ENCODE peak calls at places on chromosomes 16 and 17, in nine cellular contexts. One of them, this sample, is unnamed.

GRCh38 chr17:4313482-4314114 is 49.8 kb upstream of the ANKFY1 start:
- DNase-seq in uterus: no peak
- DNase-seq in A549: no peak
- DNase-seq in breast epithelium: no peak
- DNase-seq in testis: no peak
- DNase-seq in adrenal gland: no peak
- DNase-seq in heart left ventricle: no peak
- DNase-seq in esophagus squamous epithelium: no peak
- DNase-seq in right lobe of liver: no peak
- DNase-seq in this sample: no peak

GRCh38 chr17:8002646-8003593 is 505 bp downstream of the GUCY2D start:
- DNase-seq in uterus: no peak
- DNase-seq in A549: no peak
- DNase-seq in breast epithelium: peak; percentile 51
- DNase-seq in testis: no peak
- DNase-seq in adrenal gland: peak; percentile 17
- DNase-seq in heart left ventricle: no peak
- DNase-seq in esophagus squamous epithelium: no peak
- DNase-seq in right lobe of liver: no peak
- DNase-seq in this sample: no peak

GRCh38 chr16:11560701-11561439 is 25.8 kb downstream of the LITAF start:
- DNase-seq in uterus: peak; percentile 63
- DNase-seq in A549: no peak
- DNase-seq in breast epithelium: no peak
- DNase-seq in testis: no peak
- DNase-seq in adrenal gland: peak; percentile 63
- DNase-seq in heart left ventricle: peak; percentile 45
- DNase-seq in esophagus squamous epithelium: no peak
- DNase-seq in right lobe of liver: peak; percentile 55
- DNase-seq in this sample: no peak

GRCh38 chr17:17947309-17947708 is 24.9 kb downstream of the TOM1L2 start:
- DNase-seq in uterus: no peak
- DNase-seq in A549: no peak
- DNase-seq in breast epithelium: no peak
- DNase-seq in testis: no peak
- DNase-seq in adrenal gland: no peak
- DNase-seq in heart left ventricle: no peak
- DNase-seq in esophagus squamous epithelium: no peak
- DNase-seq in right lobe of liver: no peak
- DNase-seq in this sample: no peak

GRCh38 chr16:54289242-54290051 is 2.9 kb upstream of the IRX3 start:
- DNase-seq in uterus: no peak
- DNase-seq in A549: no peak
- DNase-seq in breast epithelium: no peak
- DNase-seq in testis: no peak
- DNase-seq in adrenal gland: no peak
- DNase-seq in heart left ventricle: no peak
- DNase-seq in esophagus squamous epithelium: no peak
- DNase-seq in right lobe of liver: no peak
- DNase-seq in this sample: peak; percentile 45

GRCh38 chr17:56795510-56795909 is 38.2 kb downstream of the C17orf67 start:
- DNase-seq in uterus: no peak
- DNase-seq in A549: no peak
- DNase-seq in breast epithelium: no peak
- DNase-seq in testis: no peak
- DNase-seq in adrenal gland: no peak
- DNase-seq in heart left ventricle: no peak
- DNase-seq in esophagus squamous epithelium: no peak
- DNase-seq in right lobe of liver: no peak
- DNase-seq in this sample: no peak

GRCh38 chr17:74213897-74214386 is 571 bp downstream of the TTYH2 start:
- DNase-seq in uterus: peak; percentile 38
- DNase-seq in A549: no peak
- DNase-seq in breast epithelium: no peak
- DNase-seq in testis: no peak
- DNase-seq in adrenal gland: no peak
- DNase-seq in heart left ventricle: peak; percentile 63
- DNase-seq in esophagus squamous epithelium: no peak
- DNase-seq in right lobe of liver: peak; percentile 53
- DNase-seq in this sample: peak; percentile 40

GRCh38 chr17:5011928-5012327 is 14.2 kb downstream of the KIF1C start:
- DNase-seq in uterus: no peak
- DNase-seq in A549: no peak
- DNase-seq in breast epithelium: no peak
- DNase-seq in testis: no peak
- DNase-seq in adrenal gland: no peak
- DNase-seq in heart left ventricle: no peak
- DNase-seq in esophagus squamous epithelium: no peak
- DNase-seq in right lobe of liver: no peak
- DNase-seq in this sample: no peak

GRCh38 chr16:14409563-14409962 is 220.5 kb downstream of the PARN start:
- DNase-seq in uterus: no peak
- DNase-seq in A549: no peak
- DNase-seq in breast epithelium: no peak
- DNase-seq in testis: no peak
- DNase-seq in adrenal gland: peak; percentile 52
- DNase-seq in heart left ventricle: no peak
- DNase-seq in esophagus squamous epithelium: no peak
- DNase-seq in right lobe of liver: no peak
- DNase-seq in this sample: peak; percentile 60

GRCh38 chr16:82016268-82016667 is 5.0 kb upstream of the SDR42E1 start:
- DNase-seq in uterus: no peak
- DNase-seq in A549: peak; percentile 36
- DNase-seq in breast epithelium: no peak
- DNase-seq in testis: no peak
- DNase-seq in adrenal gland: no peak
- DNase-seq in heart left ventricle: no peak
- DNase-seq in esophagus squamous epithelium: no peak
- DNase-seq in right lobe of liver: no peak
- DNase-seq in this sample: no peak

GRCh38 chr16:88421301-88421700 is 31.8 kb upstream of the ZFPM1 start:
- DNase-seq in uterus: no peak
- DNase-seq in A549: no peak
- DNase-seq in breast epithelium: no peak
- DNase-seq in testis: no peak
- DNase-seq in adrenal gland: no peak
- DNase-seq in heart left ventricle: no peak
- DNase-seq in esophagus squamous epithelium: no peak
- DNase-seq in right lobe of liver: no peak
- DNase-seq in this sample: no peak

GRCh38 chr17:67377727-67378443 is 804 bp downstream of the PITPNC1 start:
- DNase-seq in uterus: peak; percentile 47
- DNase-seq in A549: peak; percentile 58
- DNase-seq in breast epithelium: peak; percentile 59
- DNase-seq in testis: peak; percentile 47
- DNase-seq in adrenal gland: peak; percentile 60
- DNase-seq in heart left ventricle: peak; percentile 51
- DNase-seq in esophagus squamous epithelium: no peak
- DNase-seq in right lobe of liver: peak; percentile 61
- DNase-seq in this sample: peak; percentile 56

DNA sequence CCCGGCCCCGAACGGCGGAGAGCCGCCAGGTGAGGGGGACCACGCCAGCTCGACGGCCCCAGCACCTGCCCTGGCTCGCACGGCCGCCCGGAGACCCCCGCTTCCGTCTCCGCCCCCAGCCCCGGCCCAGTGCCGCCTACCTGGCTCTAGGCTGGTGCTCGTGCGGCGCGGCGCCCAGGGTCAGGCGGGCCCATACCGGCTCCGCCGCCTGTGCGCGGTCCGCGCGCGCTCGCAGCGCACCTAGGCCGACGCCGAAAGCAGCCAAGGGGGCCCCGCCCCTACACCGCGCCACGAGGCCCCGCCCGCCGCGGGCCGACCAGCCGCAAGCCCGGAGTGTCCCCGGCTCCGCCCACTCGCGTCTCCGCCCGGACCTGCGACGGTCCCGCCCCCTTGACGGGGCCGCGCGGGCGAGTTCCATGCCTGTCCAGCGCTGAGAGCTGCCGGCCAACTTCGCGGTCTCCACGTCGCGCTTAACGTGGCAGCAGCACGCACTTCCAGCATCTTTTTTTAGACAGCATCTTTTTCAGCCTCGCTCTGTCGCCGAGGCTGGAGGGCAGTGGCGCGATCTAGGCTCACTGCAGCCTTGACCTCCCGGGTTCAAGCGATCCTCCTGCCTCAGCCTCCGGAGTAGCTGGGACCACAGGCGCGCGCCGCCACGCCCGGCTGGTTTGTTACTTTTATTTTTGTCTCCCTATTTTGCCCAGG is at the start of gene SLC25A39:
- DNase-seq in uterus: peak; percentile 96
- DNase-seq in A549: peak; percentile 76
- DNase-seq in breast epithelium: peak; percentile 95
- DNase-seq in testis: peak; percentile 94
- DNase-seq in adrenal gland: peak; percentile 94
- DNase-seq in heart left ventricle: peak; percentile 97
- DNase-seq in esophagus squamous epithelium: peak; percentile 66
- DNase-seq in right lobe of liver: peak; percentile 96
- DNase-seq in this sample: peak; percentile 95
- H3K27ac ChIP-seq in uterus: peak within 1 kb of the TSS; percentile 95
- H3K27ac ChIP-seq in A549: peak within 1 kb of the TSS; percentile 93
- H3K27ac ChIP-seq in breast epithelium: peak within 1 kb of the TSS; percentile 98
- H3K27ac ChIP-seq in testis: peak within 1 kb of the TSS; percentile 95
- H3K27ac ChIP-seq in adrenal gland: peak within 1 kb of the TSS; percentile 94
- H3K27ac ChIP-seq in heart left ventricle: peak within 1 kb of the TSS; percentile 90
- H3K27ac ChIP-seq in esophagus squamous epithelium: peak within 1 kb of the TSS; percentile 94
- H3K27ac ChIP-seq in right lobe of liver: peak within 1 kb of the TSS; percentile 86
- H3K27ac ChIP-seq in this sample: peak within 1 kb of the TSS; percentile 94

GRCh38 chr16:56637814-56638750 is at the start of gene MT1A:
- DNase-seq in uterus: peak; percentile 72
- DNase-seq in A549: peak; percentile 23
- DNase-seq in breast epithelium: peak; percentile 77
- DNase-seq in testis: peak; percentile 83
- DNase-seq in adrenal gland: peak; percentile 80
- DNase-seq in heart left ventricle: peak; percentile 79
- DNase-seq in esophagus squamous epithelium: no peak
- DNase-seq in right lobe of liver: peak; percentile 90
- DNase-seq in this sample: peak; percentile 76
- TF ChIP-seq POLR2A in uterus: peak; percentile 39
- TF ChIP-seq POLR2A in A549: peak; percentile 45
- TF ChIP-seq POLR2A in breast epithelium: peak; percentile 7
- TF ChIP-seq POLR2A in testis: no peak
- TF ChIP-seq POLR2A in adrenal gland: peak; percentile 40
- TF ChIP-seq POLR2A in heart left ventricle: no peak
- TF ChIP-seq POLR2A in esophagus squamous epithelium: peak; percentile 42
- TF ChIP-seq POLR2A in right lobe of liver: peak; percentile 96
- TF ChIP-seq POLR2A in this sample: peak; percentile 73

DNA sequence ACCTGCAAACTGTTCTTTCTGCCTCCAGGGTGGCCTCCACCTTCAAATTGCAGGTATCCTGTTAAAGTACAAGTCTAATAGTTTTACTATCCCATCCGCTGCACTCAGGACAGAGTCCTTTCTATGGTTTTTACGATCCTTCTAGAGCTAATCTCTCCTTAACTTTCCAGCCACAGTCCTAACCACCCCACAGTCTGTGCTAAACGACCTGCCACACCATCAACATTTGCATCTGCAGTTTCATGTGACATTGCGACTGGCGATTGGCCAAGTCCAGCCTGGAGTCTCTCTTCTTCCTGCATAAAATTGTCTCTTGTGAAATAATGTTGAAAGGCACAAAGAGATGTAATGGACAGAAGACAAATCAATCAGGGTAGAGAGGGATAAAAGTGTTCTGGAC is 5.9 kb downstream of the ATP6V0D1 start:
- DNase-seq in uterus: no peak
- DNase-seq in A549: no peak
- DNase-seq in breast epithelium: no peak
- DNase-seq in testis: no peak
- DNase-seq in adrenal gland: no peak
- DNase-seq in heart left ventricle: no peak
- DNase-seq in esophagus squamous epithelium: no peak
- DNase-seq in right lobe of liver: peak; percentile 49
- DNase-seq in this sample: no peak
- H3K27ac ChIP-seq in uterus: no peak overlapping the region
- H3K27ac ChIP-seq in A549: no peak overlapping the region
- H3K27ac ChIP-seq in breast epithelium: no peak overlapping the region
- H3K27ac ChIP-seq in testis: no peak overlapping the region
- H3K27ac ChIP-seq in adrenal gland: no peak overlapping the region
- H3K27ac ChIP-seq in heart left ventricle: no peak overlapping the region
- H3K27ac ChIP-seq in esophagus squamous epithelium: no peak overlapping the region
- H3K27ac ChIP-seq in right lobe of liver: no peak overlapping the region
- H3K27ac ChIP-seq in this sample: peak overlapping the region; percentile 36

GRCh38 chr17:82938486-82939212 is 98.8 kb upstream of the ZNF750 start:
- DNase-seq in uterus: no peak
- DNase-seq in A549: no peak
- DNase-seq in breast epithelium: no peak
- DNase-seq in testis: no peak
- DNase-seq in adrenal gland: no peak
- DNase-seq in heart left ventricle: peak; percentile 12
- DNase-seq in esophagus squamous epithelium: no peak
- DNase-seq in right lobe of liver: peak; percentile 5
- DNase-seq in this sample: no peak

GRCh38 chr17:82941021-82942001 is 101.5 kb upstream of the ZNF750 start:
- DNase-seq in uterus: peak; percentile 11
- DNase-seq in A549: no peak
- DNase-seq in breast epithelium: peak; percentile 45
- DNase-seq in testis: no peak
- DNase-seq in adrenal gland: no peak
- DNase-seq in heart left ventricle: peak; percentile 13
- DNase-seq in esophagus squamous epithelium: no peak
- DNase-seq in right lobe of liver: peak; percentile 14
- DNase-seq in this sample: no peak

GRCh38 chr17:82937411-82938371 is 97.9 kb upstream of the ZNF750 start:
- DNase-seq in uterus: peak; percentile 11
- DNase-seq in A549: no peak
- DNase-seq in breast epithelium: peak; percentile 43
- DNase-seq in testis: no peak
- DNase-seq in adrenal gland: no peak
- DNase-seq in heart left ventricle: peak; percentile 15
- DNase-seq in esophagus squamous epithelium: no peak
- DNase-seq in right lobe of liver: peak; percentile 14
- DNase-seq in this sample: no peak

GRCh38 chr17:82940226-82941020 is 100.6 kb upstream of the ZNF750 start:
- DNase-seq in uterus: peak; percentile 6
- DNase-seq in A549: no peak
- DNase-seq in breast epithelium: no peak
- DNase-seq in testis: no peak
- DNase-seq in adrenal gland: no peak
- DNase-seq in heart left ventricle: peak; percentile 13
- DNase-seq in esophagus squamous epithelium: no peak
- DNase-seq in right lobe of liver: peak; percentile 12
- DNase-seq in this sample: no peak

DNA sequence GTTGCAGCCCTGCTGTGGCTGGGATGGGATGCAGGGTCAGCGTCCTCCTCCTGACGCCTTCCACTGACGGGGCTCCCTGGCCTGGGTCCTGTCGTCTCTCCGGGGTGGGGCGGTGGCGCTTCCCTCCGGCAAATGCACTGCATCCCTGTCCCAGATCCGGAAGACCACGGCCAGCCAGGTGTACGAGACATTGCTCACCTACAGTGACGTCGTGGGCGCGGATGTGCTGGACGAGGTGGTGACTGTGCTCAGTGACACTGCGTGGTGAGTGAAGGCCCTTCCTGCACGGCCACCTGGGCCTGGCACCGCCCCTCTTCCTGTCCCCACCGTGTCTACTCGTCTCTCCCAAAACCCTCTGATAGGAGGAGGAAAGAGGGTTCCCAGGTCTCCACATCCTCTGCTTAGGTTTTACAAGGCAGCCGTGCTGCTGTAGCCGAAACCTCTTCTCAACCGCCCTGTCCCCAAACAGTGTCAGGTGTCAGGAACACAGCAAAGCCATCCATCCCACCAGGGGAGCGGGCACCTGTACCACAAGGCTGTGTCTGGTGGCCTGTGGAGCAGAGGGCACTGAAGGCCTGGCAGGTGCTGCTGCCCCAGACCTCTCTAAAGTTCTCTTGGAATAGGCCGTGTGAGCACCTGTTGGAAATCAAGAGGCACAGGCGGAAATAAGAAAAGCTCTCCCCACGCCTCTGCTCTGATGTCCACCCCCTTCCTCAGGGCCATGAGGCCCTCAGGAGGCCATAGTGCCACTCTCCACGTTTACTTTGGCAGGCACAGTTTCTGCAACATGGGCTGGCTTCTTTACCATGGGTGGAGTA is 99.6 kb upstream of the ZNF750 start:
- DNase-seq in uterus: peak; percentile 10
- DNase-seq in A549: no peak
- DNase-seq in breast epithelium: peak; percentile 43
- DNase-seq in testis: no peak
- DNase-seq in adrenal gland: no peak
- DNase-seq in heart left ventricle: peak; percentile 14
- DNase-seq in esophagus squamous epithelium: no peak
- DNase-seq in right lobe of liver: peak; percentile 17
- DNase-seq in this sample: no peak
- TF ChIP-seq POLR2A in uterus: no peak
- TF ChIP-seq POLR2A in A549: no peak
- TF ChIP-seq POLR2A in breast epithelium: no peak
- TF ChIP-seq POLR2A in testis: no peak
- TF ChIP-seq POLR2A in adrenal gland: no peak
- TF ChIP-seq POLR2A in heart left ventricle: no peak
- TF ChIP-seq POLR2A in esophagus squamous epithelium: no peak
- TF ChIP-seq POLR2A in right lobe of liver: no peak
- TF ChIP-seq POLR2A in this sample: no peak

This sample was measured in thyroid gland.